ENCODE peak calls at places on chromosome 11, in six cellular contexts. O is lung, K is GM13976, A is neural progenitor cell, D is HFFc6, Q is heart left ventricle. Y is an unnamed sample.

GRCh38 chr11:94030059-94030458 is 8.9 kb downstream of the HEPHL1 start:
- DNase-seq in K (no peak), A (no peak), D (no peak), Q (no peak), O (no peak), Y (no peak)

GRCh38 chr11:68398870-68399865 is 61.4 kb upstream of the PPP6R3 start:
- DNase-seq in A (no peak), D (no peak), O (no peak), K (no peak), Q (peak), Y (no peak)

GRCh38 chr11:123481647-123482046 is 51.6 kb downstream of the GRAMD1B start:
- DNase-seq in O (no peak), A (no peak), K (no peak), Q (no peak), D (no peak), Y (no peak)

GRCh38 chr11:75577198-75577597 is 15.1 kb downstream of the SERPINH1 start:
- DNase-seq in D (peak), O (no peak), K (no peak), Q (no peak), A (peak), Y (no peak)

GRCh38 chr11:110128161-110128560 is 35.0 kb downstream of the ZC3H12C start:
- DNase-seq in Q (no peak), O (no peak), D (no peak), K (no peak), A (peak), Y (no peak)

GRCh38 chr11:116882386-116882785 is 45.0 kb upstream of the APOA1 start:
- DNase-seq in A (no peak), K (no peak), O (no peak), Q (no peak), D (peak), Y (peak)

GRCh38 chr11:12806113-12806512 is 131.9 kb downstream of the TEAD1 start:
- DNase-seq in O (peak), A (no peak), K (no peak), Q (no peak), D (no peak), Y (peak)

GRCh38 chr11:71581826-71582225 is 849 bp downstream of the KRTAP5-11 start:
- DNase-seq in A (no peak), D (no peak), K (no peak), Q (no peak), O (no peak), Y (no peak)

GRCh38 chr11:61949169-61950034 is 749 bp upstream of the BEST1 start:
- DNase-seq in D (peak), A (peak), Q (peak), K (peak), O (peak), Y (no peak)

GRCh38 chr11:75820636-75821035 is 5.6 kb downstream of the UVRAG start:
- DNase-seq in K (no peak), A (no peak), Q (no peak), D (peak), O (no peak), Y (no peak)

GRCh38 chr11:59207988-59208432 is 4.7 kb downstream of the MPEG1 start:
- DNase-seq in Q (no peak), D (peak), K (peak), O (no peak), A (peak), Y (no peak)

GRCh38 chr11:13007702-13008435 is 1.2 kb upstream of the RASSF10 start:
- DNase-seq in Q (no peak), A (no peak), D (no peak), K (no peak), O (no peak), Y (peak)

GRCh38 chr11:96680515-96680914 is 290.7 kb downstream of the JRKL start:
- DNase-seq in Q (no peak), A (no peak), O (no peak), K (no peak), D (no peak), Y (no peak)

GRCh38 chr11:20161923-20162322 is 1.6 kb upstream of the DBX1 start:
- DNase-seq in K (no peak), A (peak), Q (no peak), O (no peak), D (no peak), Y (no peak)

GRCh38 chr11:76889414-76889975 is 28.8 kb downstream of the ACER3 start:
- DNase-seq in O (no peak), Q (no peak), D (no peak), K (no peak), A (no peak), Y (no peak)

GRCh38 chr11:133362156-133362555 is 170.1 kb downstream of the OPCML start:
- DNase-seq in Q (no peak), K (no peak), D (no peak), O (no peak), A (no peak), Y (no peak)

GRCh38 chr11:76935030-76935429 is 74.3 kb downstream of the ACER3 start:
- DNase-seq in D (no peak), Q (no peak), A (peak), K (no peak), O (no peak), Y (no peak)

GRCh38 chr11:91921974-91922373 is 302.6 kb upstream of the FAT3 start:
- DNase-seq in Q (no peak), A (no peak), O (no peak), D (no peak), K (no peak), Y (no peak)

GRCh38 chr11:86066606-86067229 is 2.2 kb downstream of the PICALM start:
- DNase-seq in A (no peak), K (no peak), Q (no peak), O (no peak), D (no peak), Y (no peak)

GRCh38 chr11:70144262-70144661 is 58.8 kb upstream of the FADD start:
- DNase-seq in A (no peak), D (no peak), O (no peak), Q (no peak), K (no peak), Y (no peak)

GRCh38 chr11:76810151-76810853 is 27.1 kb downstream of the TSKU start:
- DNase-seq in Q (no peak), A (no peak), K (peak), O (peak), D (peak), Y (no peak)

GRCh38 chr11:130531061-130531460 is 82.6 kb downstream of the ADAMTS15 start:
- DNase-seq in O (no peak), K (no peak), Q (no peak), A (no peak), D (no peak), Y (no peak)

GRCh38 chr11:126127898-126128297 is 65.2 kb upstream of the CDON start:
- DNase-seq in A (no peak), K (no peak), O (no peak), Q (no peak), D (no peak), Y (no peak)

GRCh38 chr11:118304227-118304808 is at the start of gene CD3E:
- DNase-seq in Q (no peak), O (no peak), A (no peak), K (no peak), D (no peak), Y (no peak)

GRCh38 chr11:112619106-112619505 is 342.1 kb upstream of the NCAM1 start:
- DNase-seq in Q (no peak), O (no peak), D (no peak), A (no peak), K (no peak), Y (no peak)

GRCh38 chr11:64591257-64592233 is 525 bp downstream of the SLC22A12 start:
- DNase-seq in A (no peak), K (no peak), D (no peak), Q (no peak), O (no peak), Y (no peak)

GRCh38 chr11:36213050-36213840 is 76.0 kb downstream of the COMMD9 start:
- DNase-seq in O (no peak), K (no peak), A (peak), Q (no peak), D (no peak), Y (no peak)

GRCh38 chr11:120413480-120413879 is 77.3 kb downstream of the ARHGEF12 start:
- DNase-seq in Q (no peak), D (peak), O (no peak), A (no peak), K (no peak), Y (peak)

GRCh38 chr11:72758690-72759389 is 6.6 kb upstream of the ARAP1 start:
- DNase-seq in O (no peak), Q (peak), D (no peak), K (no peak), A (no peak), Y (no peak)

GRCh38 chr11:29005401-29005980 is 897.3 kb downstream of the METTL15 start:
- DNase-seq in A (peak), D (no peak), O (no peak), K (no peak), Q (no peak), Y (no peak)

GRCh38 chr11:70365536-70365912 is 32.8 kb upstream of the CTTN start:
- DNase-seq in A (no peak), O (no peak), Q (no peak), D (no peak), K (no peak), Y (no peak)

GRCh38 chr11:43419460-43419859 is 60.7 kb downstream of the TTC17 start:
- DNase-seq in K (peak), A (peak), D (peak), O (no peak), Q (no peak), Y (peak)

GRCh38 chr11:35593143-35593542 is 25.1 kb upstream of the FJX1 start:
- DNase-seq in Q (no peak), A (no peak), D (peak), K (no peak), O (peak), Y (peak)

GRCh38 chr11:66694056-66694410 is 16.3 kb upstream of the RBM4B start:
- DNase-seq in O (no peak), K (no peak), D (no peak), A (no peak), Q (no peak), Y (no peak)

GRCh38 chr11:35163209-35163608 is 24.2 kb downstream of the CD44 start:
- DNase-seq in A (no peak), Q (no peak), D (no peak), K (no peak), O (no peak), Y (no peak)

GRCh38 chr11:102318469-102318868 is 1.2 kb downstream of the BIRC3 start:
- DNase-seq in A (no peak), Q (no peak), K (no peak), D (no peak), O (no peak), Y (no peak)

GRCh38 chr11:70545626-70545945 is 147.3 kb downstream of the CTTN start:
- DNase-seq in O (no peak), K (no peak), D (no peak), Q (no peak), A (no peak), Y (no peak)

GRCh38 chr11:65651589-65652510 is 10.9 kb downstream of the RELA start:
- DNase-seq in D (no peak), Q (no peak), A (no peak), K (no peak), O (no peak), Y (no peak)
- TF ChIP-seq CTCF in D (no peak), Q (no peak), A (no peak), K (no peak), O (no peak), Y (no peak)

GRCh38 chr11:114059278-114059983 is at the start of gene ZBTB16:
- DNase-seq in A (peak), K (peak), D (no peak), O (peak), Q (peak), Y (no peak)
- TF ChIP-seq CTCF in A (no peak), K (no peak), D (no peak), O (peak), Q (peak), Y (no peak)

GRCh38 chr11:10622957-10623787 is 54.7 kb upstream of the LYVE1 start:
- DNase-seq in K (no peak), D (no peak), O (peak), A (no peak), Q (peak), Y (no peak)

GRCh38 chr11:10625281-10625981 is 57.0 kb upstream of the LYVE1 start:
- DNase-seq in D (no peak), K (no peak), O (no peak), Q (no peak), A (no peak), Y (no peak)

GRCh38 chr11:10622108-10622507 is 53.6 kb upstream of the LYVE1 start:
- DNase-seq in A (no peak), Q (no peak), K (no peak), D (no peak), O (no peak), Y (no peak)

GRCh38 chr11:10625982-10626311 is 57.5 kb upstream of the LYVE1 start:
- DNase-seq in D (no peak), A (no peak), Q (peak), O (no peak), K (no peak), Y (no peak)

GRCh38 chr11:10623797-10624761 is 55.6 kb upstream of the LYVE1 start:
- DNase-seq in A (no peak), O (peak), D (no peak), K (peak), Q (no peak), Y (no peak)
- TF ChIP-seq CTCF in A (peak), O (peak), D (peak), K (peak), Q (peak), Y (peak)

GRCh38 chr11:103696130-103696529 is 340.3 kb upstream of the DDI1 start:
- DNase-seq in Q (no peak), K (no peak), O (no peak), D (no peak), A (no peak), Y (no peak)

GRCh38 chr11:103703437-103703836 is 333.0 kb upstream of the DDI1 start:
- DNase-seq in K (no peak), Q (no peak), D (no peak), A (no peak), O (no peak), Y (no peak)

GRCh38 chr11:103699656-103700055 is 336.8 kb upstream of the DDI1 start:
- DNase-seq in A (no peak), D (no peak), O (no peak), K (no peak), Q (no peak), Y (no peak)

GRCh38 chr11:103700605-103701004 is 335.8 kb upstream of the DDI1 start:
- DNase-seq in O (no peak), D (peak), A (no peak), Q (no peak), K (no peak), Y (peak)

GRCh38 chr11:103699216-103699615 is 337.2 kb upstream of the DDI1 start:
- DNase-seq in O (no peak), Q (no peak), K (no peak), D (no peak), A (no peak), Y (no peak)
- TF ChIP-seq CTCF in O (no peak), Q (no peak), K (no peak), D (peak), A (peak), Y (peak)

DNA sequence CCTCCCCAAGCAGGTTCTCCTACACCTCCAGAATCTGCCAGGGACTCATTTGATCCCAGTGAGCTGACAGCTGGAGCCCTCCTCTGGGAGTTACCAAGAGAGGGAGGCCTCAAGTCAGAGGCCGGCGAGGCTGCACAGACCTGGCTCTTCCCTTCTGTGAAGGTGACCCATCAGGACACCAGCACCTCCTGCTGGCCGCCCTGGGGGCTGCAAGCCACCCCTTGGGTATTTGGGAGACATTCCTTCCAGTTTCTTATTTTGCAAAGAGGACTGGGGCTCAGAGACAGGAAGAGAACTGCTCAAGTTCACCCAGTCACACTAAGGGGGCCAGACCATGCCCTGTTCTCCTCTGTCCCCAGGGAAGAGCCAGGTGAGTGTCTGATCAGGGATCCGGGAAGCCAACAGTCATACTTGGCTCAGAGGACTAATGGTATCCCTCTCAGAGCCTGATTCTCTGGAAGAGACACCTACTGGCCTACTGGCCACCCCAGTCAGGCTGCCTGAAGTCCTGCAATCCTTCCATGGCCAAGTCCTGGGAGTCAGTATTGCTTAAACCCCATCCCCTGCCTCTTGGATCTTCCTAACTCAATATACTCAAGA is 40.5 kb upstream of the RIC3 start:
- DNase-seq in Q (no peak), K (no peak), A (no peak), O (no peak), D (no peak), Y (no peak)
- TF ChIP-seq CTCF in Q (peak), K (peak), A (peak), O (no peak), D (peak), Y (peak)

DNA sequence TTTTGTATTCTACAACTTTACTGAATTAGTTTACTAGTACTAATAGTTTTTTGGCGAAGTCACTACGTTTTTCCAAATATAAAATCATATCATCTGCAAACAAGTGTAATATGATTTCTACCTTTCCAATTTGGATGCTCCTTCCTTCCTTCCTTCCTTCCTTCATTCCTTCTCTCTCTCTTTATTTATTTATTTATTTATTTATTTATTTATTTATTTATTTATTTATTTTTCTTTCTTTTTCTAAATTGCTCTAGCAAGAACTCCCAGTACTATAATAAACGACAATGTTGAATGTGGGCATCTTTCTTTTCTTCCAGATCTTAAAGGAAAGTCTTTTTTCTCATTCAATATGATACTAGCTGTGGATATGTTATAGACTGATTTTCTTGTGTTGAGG is 656.0 kb upstream of the LUZP2 start:
- DNase-seq in Q (no peak), K (no peak), D (no peak), O (no peak), A (no peak), Y (no peak)
- TF ChIP-seq CTCF in Q (no peak), K (no peak), D (no peak), O (no peak), A (no peak), Y (no peak)

GRCh38 chr11:534592-535518 is 521 bp downstream of the HRAS start:
- DNase-seq in A (peak), K (no peak), Q (no peak), O (no peak), D (no peak), Y (peak)
- TF ChIP-seq CTCF in A (no peak), K (peak), Q (no peak), O (no peak), D (peak), Y (peak)

GRCh38 chr11:83924987-83925542 is 638.9 kb upstream of the CCDC90B start:
- DNase-seq in A (no peak), D (no peak), O (no peak), K (no peak), Q (no peak), Y (no peak)

GRCh38 chr11:83918471-83918870 is 632.3 kb upstream of the CCDC90B start:
- DNase-seq in Q (peak), O (no peak), D (no peak), K (no peak), A (no peak), Y (no peak)

GRCh38 chr11:83923961-83924360 is 637.8 kb upstream of the CCDC90B start:
- DNase-seq in A (no peak), O (no peak), D (no peak), K (no peak), Q (no peak), Y (no peak)

GRCh38 chr11:83922318-83922717 is 636.2 kb upstream of the CCDC90B start:
- DNase-seq in Q (no peak), K (no peak), O (no peak), A (no peak), D (no peak), Y (no peak)

DNA sequence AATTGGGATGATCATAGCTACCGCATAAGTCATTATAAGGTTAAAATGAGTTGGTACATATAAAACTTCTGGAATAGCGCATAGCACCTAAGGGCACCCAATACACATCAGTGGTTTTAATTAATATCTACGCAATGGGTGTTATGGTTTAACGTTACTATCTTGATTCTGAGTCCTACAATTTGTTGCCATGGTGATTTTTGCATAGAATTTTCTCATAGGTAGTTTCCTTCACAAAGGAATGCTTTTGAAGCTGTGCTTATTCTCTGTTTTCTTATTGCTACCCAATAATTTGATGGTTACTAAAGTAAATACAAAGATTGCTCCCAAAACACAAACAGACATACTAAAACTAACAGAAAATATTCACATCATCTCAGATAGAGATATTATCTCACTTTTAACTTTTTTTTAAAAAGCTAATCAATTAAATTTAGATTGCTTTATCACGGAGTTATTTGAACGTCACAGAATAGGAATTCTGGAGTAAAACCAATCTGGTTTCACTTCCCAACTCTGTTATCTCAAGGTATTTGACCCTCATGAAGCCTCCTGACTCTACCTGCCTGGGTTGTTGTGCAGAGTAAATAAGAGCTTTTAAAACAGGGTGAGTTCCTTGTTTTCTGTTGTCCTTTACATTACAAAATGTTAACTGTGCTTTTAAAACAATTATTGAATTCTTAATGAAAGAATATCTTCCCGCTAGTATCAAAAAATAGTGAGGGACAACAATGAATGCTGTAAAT is 635.5 kb upstream of the CCDC90B start:
- DNase-seq in O (no peak), A (no peak), D (no peak), Q (no peak), K (no peak), Y (no peak)
- TF ChIP-seq CTCF in O (no peak), A (no peak), D (no peak), Q (no peak), K (no peak), Y (no peak)

Y was measured in foreskin keratinocyte.